ENCODE peak calls at places on chromosome 17, in nine cellular contexts. F, D, X, Q, L, W, Z, J and Y are unnamed samples.
A peak's percentile ranks its signal among the peaks of the same experiment; 100 is the strongest.

GRCh38 chr17:60745544-60745943 is 67.9 kb downstream of the BCAS3 start:
- DNase-seq in F (no peak), D (peak; percentile 22), X (no peak), Q (no peak), L (no peak), W (no peak), Z (no peak), J (no peak), Y (no peak)

GRCh38 chr17:45224671-45225050 is 3.0 kb downstream of the FMNL1 start:
- DNase-seq in F (no peak), D (no peak), X (no peak), Q (no peak), L (no peak), W (no peak), Z (no peak), J (no peak), Y (no peak)

GRCh38 chr17:48625502-48626201 is 506 bp downstream of the HOXB9 start:
- DNase-seq in F (no peak), D (peak; percentile 66), X (no peak), Q (peak; percentile 52), L (no peak), W (no peak), Z (peak; percentile 46), J (no peak), Y (no peak)

GRCh38 chr17:82317394-82318168 is at the start of gene CD7:
- DNase-seq in F (no peak), D (no peak), X (peak; percentile 65), Q (no peak), L (peak; percentile 73), W (no peak), Z (no peak), J (no peak), Y (no peak)

GRCh38 chr17:62767997-62768396 is 40.1 kb downstream of the MARCHF10 start:
- DNase-seq in F (no peak), D (no peak), X (no peak), Q (no peak), L (no peak), W (no peak), Z (no peak), J (no peak), Y (no peak)

GRCh38 chr17:7497636-7498035 is 13.5 kb downstream of the POLR2A start:
- DNase-seq in F (no peak), D (no peak), X (no peak), Q (no peak), L (no peak), W (no peak), Z (no peak), J (no peak), Y (no peak)

GRCh38 chr17:34756670-34757021 is 177.3 kb downstream of the TMEM132E start:
- DNase-seq in F (no peak), D (no peak), X (no peak), Q (no peak), L (no peak), W (no peak), Z (no peak), J (peak; percentile 56), Y (no peak)

GRCh38 chr17:4623249-4623648 is 18.2 kb downstream of the ALOX15 start:
- DNase-seq in F (peak; percentile 71), D (no peak), X (no peak), Q (no peak), L (no peak), W (no peak), Z (no peak), J (no peak), Y (peak; percentile 59)

GRCh38 chr17:74552037-74552436 is 6.1 kb upstream of the CD300C start:
- DNase-seq in F (no peak), D (peak; percentile 23), X (no peak), Q (no peak), L (no peak), W (no peak), Z (no peak), J (no peak), Y (no peak)

GRCh38 chr17:50268632-50269287 is 5.5 kb upstream of the TMEM92 start:
- DNase-seq in F (peak; percentile 51), D (no peak), X (no peak), Q (peak; percentile 18), L (no peak), W (no peak), Z (peak; percentile 10), J (peak; percentile 40), Y (no peak)
- H3K4me1 ChIP-seq in F (peaks cover 81% of the 10 kb centered on the region), D (peaks cover 39% of the 10 kb centered on the region), X (peaks cover 6% of the 10 kb centered on the region), Q (peaks cover 39% of the 10 kb centered on the region), L (no peaks in the 10 kb centered on the region), W (peaks cover 41% of the 10 kb centered on the region), Z (peaks cover 89% of the 10 kb centered on the region), J (peaks cover 75% of the 10 kb centered on the region), Y (peaks cover 91% of the 10 kb centered on the region)

GRCh38 chr17:5668557-5669138 is 84.3 kb upstream of the NLRP1 start:
- DNase-seq in F (no peak), D (no peak), X (no peak), Q (no peak), L (no peak), W (no peak), Z (no peak), J (no peak), Y (no peak)
- H3K4me1 ChIP-seq in F (no peaks in the 10 kb centered on the region), D (no peaks in the 10 kb centered on the region), X (no peaks in the 10 kb centered on the region), Q (no peaks in the 10 kb centered on the region), L (no peaks in the 10 kb centered on the region), W (peaks cover 2% of the 10 kb centered on the region), Z (no peaks in the 10 kb centered on the region), J (no peaks in the 10 kb centered on the region), Y (no peaks in the 10 kb centered on the region)

GRCh38 chr17:78377858-78378224 is 608 bp upstream of the PGS1 start:
- DNase-seq in F (no peak), D (peak; percentile 51), X (no peak), Q (no peak), L (no peak), W (no peak), Z (no peak), J (no peak), Y (no peak)

GRCh38 chr17:78380370-78380769 is 1.9 kb downstream of the PGS1 start:
- DNase-seq in F (no peak), D (no peak), X (no peak), Q (no peak), L (no peak), W (no peak), Z (no peak), J (no peak), Y (no peak)

GRCh38 chr17:78376161-78376560 is 2.3 kb upstream of the PGS1 start:
- DNase-seq in F (no peak), D (no peak), X (no peak), Q (no peak), L (no peak), W (no peak), Z (no peak), J (no peak), Y (peak; percentile 77)

GRCh38 chr17:78379134-78379497 is 667 bp downstream of the PGS1 start:
- DNase-seq in F (peak; percentile 95), D (no peak), X (no peak), Q (no peak), L (no peak), W (no peak), Z (no peak), J (no peak), Y (peak; percentile 80)

GRCh38 chr17:78378225-78379133 is at the start of gene PGS1:
- DNase-seq in F (peak; percentile 67), D (peak; percentile 81), X (peak; percentile 81), Q (peak; percentile 70), L (peak; percentile 87), W (peak; percentile 58), Z (peak; percentile 83), J (peak; percentile 88), Y (no peak)
- H3K4me1 ChIP-seq in F (peaks cover 25% of the 10 kb centered on the region), D (peaks cover 52% of the 10 kb centered on the region), X (peaks cover 50% of the 10 kb centered on the region), Q (peaks cover 7% of the 10 kb centered on the region), L (peaks cover 44% of the 10 kb centered on the region), W (peaks cover 26% of the 10 kb centered on the region), Z (peaks cover 68% of the 10 kb centered on the region), J (peaks cover 56% of the 10 kb centered on the region), Y (peaks cover 62% of the 10 kb centered on the region)

GRCh38 chr17:1647802-1648581 is 1.7 kb downstream of the RILP start:
- DNase-seq in F (no peak), D (peak; percentile 67), X (no peak), Q (no peak), L (no peak), W (no peak), Z (peak; percentile 44), J (peak; percentile 85), Y (no peak)

GRCh38 chr17:1649116-1649843 is 386 bp downstream of the RILP start:
- DNase-seq in F (peak; percentile 88), D (peak; percentile 82), X (peak; percentile 60), Q (peak; percentile 89), L (peak; percentile 83), W (peak; percentile 86), Z (peak; percentile 83), J (peak; percentile 96), Y (peak; percentile 74)

GRCh38 chr17:1649844-1650409 is at the start of gene RILP:
- DNase-seq in F (no peak), D (peak; percentile 74), X (no peak), Q (peak; percentile 78), L (no peak), W (no peak), Z (peak; percentile 95), J (peak; percentile 91), Y (no peak)

GRCh38 chr17:1650731-1651558 is 1.3 kb upstream of the RILP start:
- DNase-seq in F (no peak), D (no peak), X (no peak), Q (no peak), L (no peak), W (no peak), Z (no peak), J (no peak), Y (no peak)

DNA sequence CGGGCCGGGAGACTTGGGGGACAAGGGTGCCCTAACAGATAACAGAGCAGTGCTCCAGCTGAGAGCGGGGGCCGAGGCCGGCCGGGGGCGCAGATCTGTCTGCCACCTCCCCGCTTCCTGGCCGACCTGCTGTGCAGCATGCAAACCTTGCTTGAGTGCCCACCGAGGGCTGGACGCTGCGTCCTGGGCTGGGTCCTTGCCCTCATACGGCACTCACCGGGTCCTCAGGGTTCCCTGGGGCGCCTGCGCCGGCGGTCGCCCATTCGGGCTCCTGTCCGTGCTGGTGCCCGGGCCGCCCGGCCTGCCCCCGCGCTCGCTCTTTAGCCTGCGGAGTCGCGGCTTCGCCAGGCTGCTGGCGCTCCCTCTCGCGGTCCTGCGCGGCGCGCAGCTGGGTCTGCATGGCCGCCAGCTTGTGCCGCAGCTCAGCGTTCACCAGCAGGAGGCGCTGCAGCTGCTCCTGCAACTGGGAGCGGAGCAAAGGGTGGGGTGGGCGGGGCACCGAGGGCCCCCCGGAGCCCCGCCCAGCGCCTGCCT is 1.0 kb downstream of the RILP start:
- DNase-seq in F (peak; percentile 94), D (peak; percentile 97), X (peak; percentile 91), Q (peak; percentile 93), L (peak; percentile 91), W (peak; percentile 97), Z (peak; percentile 97), J (peak; percentile 97), Y (peak; percentile 76)
- H3K4me1 ChIP-seq in F (peaks cover 27% of the 10 kb centered on the region), D (peaks cover 36% of the 10 kb centered on the region), X (peaks cover 22% of the 10 kb centered on the region), Q (no peaks in the 10 kb centered on the region), L (peaks cover 20% of the 10 kb centered on the region), W (peaks cover 17% of the 10 kb centered on the region), Z (peaks cover 76% of the 10 kb centered on the region), J (peaks cover 51% of the 10 kb centered on the region), Y (peaks cover 30% of the 10 kb centered on the region)

DNA sequence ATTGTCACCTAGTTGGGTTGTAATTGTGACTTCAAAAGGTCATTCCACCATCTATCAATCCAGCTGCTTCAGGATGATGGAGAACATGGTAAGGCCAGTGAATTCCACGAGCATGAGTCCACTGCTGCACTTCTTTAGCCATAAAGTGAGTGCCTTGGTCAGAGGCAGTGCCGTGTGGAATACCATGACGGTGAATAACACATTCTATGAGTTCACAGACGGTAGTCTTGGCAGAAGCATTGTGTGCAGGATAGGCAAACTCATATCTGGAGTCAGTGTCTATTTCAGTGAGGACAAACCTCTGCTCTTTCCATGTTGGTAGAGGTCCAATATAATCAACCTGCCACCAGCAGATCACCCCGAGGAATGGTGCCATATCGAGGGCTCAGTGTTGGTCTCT is 650.9 kb downstream of the KCNJ2 start:
- DNase-seq in F (peak; percentile 59), D (no peak), X (no peak), Q (no peak), L (no peak), W (no peak), Z (no peak), J (no peak), Y (peak; percentile 88)
- H3K4me1 ChIP-seq in F (no peaks in the 10 kb centered on the region), D (no peaks in the 10 kb centered on the region), X (no peaks in the 10 kb centered on the region), Q (no peaks in the 10 kb centered on the region), L (no peaks in the 10 kb centered on the region), W (no peaks in the 10 kb centered on the region), Z (no peaks in the 10 kb centered on the region), J (no peaks in the 10 kb centered on the region), Y (peaks cover 3% of the 10 kb centered on the region)